ENCODE peak calls at places on chromosomes 11 and 22, in six cellular contexts. J is neural progenitor cell, S is endothelial cell of umbilical vein, U is heart left ventricle, E is colonic mucosa, O is lung. G is an unnamed sample. For H3K4me1, the result is how much of the 10 kb centered on the place peaks cover.

GRCh38 chr22:43860831-43861230 is 1.5 kb downstream of the SULT4A1 start:
- DNase-seq in J (no peak), U (no peak), E (no peak), O (no peak), S (no peak), G (no peak)

GRCh38 chr11:125262194-125262824 is 97.8 kb downstream of the PKNOX2 start:
- DNase-seq in O (no peak), J (peak), U (no peak), E (no peak), S (no peak), G (no peak)

GRCh38 chr11:57340228-57340627 is 2.1 kb downstream of the P2RX3 start:
- DNase-seq in J (peak), O (no peak), U (peak), S (peak), E (no peak), G (no peak)

GRCh38 chr11:687751-688150 is 7.3 kb downstream of the DEAF1 start:
- DNase-seq in S (no peak), J (no peak), O (no peak), U (no peak), E (no peak), G (no peak)

GRCh38 chr11:95835351-95835750 is 45.1 kb downstream of the CEP57 start:
- DNase-seq in O (no peak), U (no peak), S (no peak), J (no peak), E (no peak), G (no peak)

GRCh38 chr11:35141538-35141937 is 2.6 kb downstream of the CD44 start:
- DNase-seq in E (peak), J (no peak), U (peak), S (no peak), O (peak), G (no peak)

GRCh38 chr11:121394785-121395184 is 57.3 kb upstream of the SORL1 start:
- DNase-seq in U (no peak), O (no peak), J (no peak), E (no peak), S (no peak), G (no peak)

GRCh38 chr11:73662445-73663157 is 16.2 kb downstream of the PLEKHB1 start:
- DNase-seq in U (no peak), J (no peak), O (no peak), E (no peak), S (no peak), G (no peak)

GRCh38 chr11:68273056-68273738 is 1.4 kb upstream of the C11orf24 start:
- DNase-seq in U (no peak), J (no peak), O (no peak), E (no peak), S (no peak), G (no peak)

GRCh38 chr22:46089426-46090041 is 60.8 kb upstream of the PPARA start:
- DNase-seq in U (peak), E (no peak), O (no peak), J (no peak), S (no peak), G (no peak)

GRCh38 chr11:130826572-130826971 is 89.7 kb downstream of the SNX19 start:
- DNase-seq in U (no peak), J (no peak), E (no peak), O (no peak), S (no peak), G (no peak)

GRCh38 chr11:23875407-23875950 is 621.4 kb upstream of the LUZP2 start:
- DNase-seq in J (no peak), S (no peak), U (no peak), E (no peak), O (no peak), G (no peak)

GRCh38 chr11:2271077-2271326 is 614 bp upstream of the ASCL2 start:
- DNase-seq in E (peak), U (peak), S (no peak), O (peak), J (peak), G (no peak)

GRCh38 chr11:64667154-64667745 is 55.7 kb downstream of the NRXN2 start:
- DNase-seq in S (no peak), E (no peak), O (no peak), J (peak), U (no peak), G (no peak)

GRCh38 chr22:45064313-45065268 is 54.8 kb upstream of the PHF21B start:
- DNase-seq in S (no peak), U (no peak), O (no peak), J (no peak), E (no peak), G (no peak)

GRCh38 chr11:105298630-105299029 is 159.1 kb upstream of the CARD18 start:
- DNase-seq in O (no peak), S (no peak), J (no peak), E (no peak), U (no peak), G (no peak)
- H3K27ac ChIP-seq in O (no peak), S (peak), J (no peak), E (no peak), U (no peak), G (no peak)

DNA sequence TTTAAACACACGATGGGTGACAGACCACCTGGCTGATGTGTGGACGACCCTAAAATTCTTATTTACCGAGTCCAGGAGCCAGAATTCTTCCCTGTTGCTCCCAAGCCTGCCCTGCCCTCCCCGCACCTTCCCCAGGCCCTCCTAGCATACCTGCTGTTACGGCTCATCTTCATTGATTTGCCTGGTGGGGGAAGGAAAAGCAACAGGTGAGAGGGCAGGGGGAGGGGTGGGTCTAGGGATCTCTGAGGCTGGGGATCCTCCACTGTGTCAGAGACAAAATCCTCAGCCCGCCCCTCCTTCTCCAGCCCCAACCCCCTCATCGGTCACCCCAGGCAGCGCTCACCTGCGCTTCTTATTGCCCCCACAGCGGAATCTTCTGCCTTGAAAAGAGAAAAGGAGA is 4.0 kb downstream of the FXYD2 start:
- DNase-seq in E (no peak), U (peak), J (no peak), O (no peak), S (no peak), G (no peak)
- H3K4me1 ChIP-seq in E (under half), U (under half), J (under half), O (under half), S (under half), G (under half)

DNA sequence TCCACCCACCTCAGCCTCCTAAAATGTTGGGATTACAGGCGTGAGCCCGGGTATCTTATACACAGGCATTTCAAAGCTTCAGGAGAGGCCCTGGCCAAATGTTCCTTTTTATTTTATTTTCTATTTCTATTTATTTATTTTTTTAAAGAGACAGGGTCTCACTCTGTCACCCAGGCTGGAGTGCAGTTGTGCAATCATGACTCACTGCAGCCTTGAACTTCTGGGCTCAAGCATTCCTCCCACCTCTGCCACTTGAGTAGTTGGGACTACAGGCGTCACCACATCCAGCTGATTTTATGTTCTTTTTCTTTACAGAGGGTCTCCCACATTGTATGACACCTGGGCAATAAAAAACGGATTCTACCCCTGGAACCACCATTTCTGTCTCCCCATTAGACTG is 71.2 kb downstream of the FBXO7 start:
- DNase-seq in S (no peak), U (peak), E (no peak), J (no peak), O (no peak), G (no peak)
- H3K27ac ChIP-seq in S (no peak), U (no peak), E (no peak), J (no peak), O (peak), G (peak)

DNA sequence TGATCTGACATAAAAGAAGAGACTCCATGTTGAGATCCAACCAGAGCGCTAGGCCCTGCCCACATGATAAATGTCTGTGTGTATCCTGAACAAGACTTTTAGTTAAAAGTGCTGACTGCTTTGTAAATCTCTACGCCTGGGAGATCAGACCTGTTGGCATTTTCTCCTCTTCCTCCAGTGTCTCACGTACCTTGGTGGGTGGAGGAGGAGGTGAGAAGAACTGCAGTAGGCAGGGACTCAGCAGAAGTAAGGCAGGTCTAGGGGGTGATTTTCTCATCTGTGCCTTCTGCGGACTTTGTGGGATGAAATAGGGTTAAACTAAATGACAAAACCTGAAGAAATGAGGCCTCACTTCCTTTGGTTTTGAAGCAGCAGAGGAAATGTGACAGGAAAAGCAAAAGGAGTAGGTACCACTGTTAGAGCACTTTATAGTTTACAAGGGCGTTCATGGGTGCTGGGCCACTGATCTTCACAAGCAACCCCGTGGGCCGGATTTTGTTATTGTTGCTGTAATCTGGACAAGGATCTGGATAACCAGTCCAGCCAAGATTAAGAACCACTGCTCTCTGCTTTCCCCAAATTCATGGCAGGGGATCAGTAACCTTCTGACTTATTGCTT is 36.7 kb upstream of the PLET1 start:
- DNase-seq in O (no peak), E (no peak), S (no peak), U (no peak), J (no peak), G (no peak)
- H3K4me1 ChIP-seq in O (under half), E (under half), S (under half), U (under half), J (under half), G (under half)